ENCODE peak calls at places on chromosomes 5 and 9, in five cellular contexts. One of them, this sample, is unnamed.

GRCh38 chr9:87122947-87123685 is 175.8 kb upstream of the GAS1 start:
- DNase-seq in right lobe of liver: no peak
- DNase-seq in amniotic stem cell: peak; percentile 66
- DNase-seq in tibial nerve: no peak
- DNase-seq in NCI-H460: no peak
- DNase-seq in this sample: no peak

GRCh38 chr5:103744159-103744558 is 181.6 kb upstream of the NUDT12 start:
- DNase-seq in tibial nerve: no peak
- DNase-seq in NCI-H460: no peak
- DNase-seq in right lobe of liver: no peak
- DNase-seq in amniotic stem cell: peak; percentile 6
- DNase-seq in this sample: no peak

GRCh38 chr5:123450641-123451421 is 27.6 kb upstream of the CEP120 start:
- DNase-seq in tibial nerve: peak; percentile 46
- DNase-seq in amniotic stem cell: no peak
- DNase-seq in right lobe of liver: no peak
- DNase-seq in NCI-H460: no peak
- DNase-seq in this sample: no peak

GRCh38 chr5:78975035-78975434 is 10.1 kb downstream of the ARSB start:
- DNase-seq in tibial nerve: no peak
- DNase-seq in amniotic stem cell: no peak
- DNase-seq in right lobe of liver: no peak
- DNase-seq in NCI-H460: no peak
- DNase-seq in this sample: no peak

GRCh38 chr9:96853711-96854072 is 622 bp downstream of the ZNF782 start:
- DNase-seq in amniotic stem cell: no peak
- DNase-seq in right lobe of liver: no peak
- DNase-seq in NCI-H460: no peak
- DNase-seq in tibial nerve: no peak
- DNase-seq in this sample: no peak

GRCh38 chr5:149799119-149799623 is 69.1 kb downstream of the PPARGC1B start:
- DNase-seq in tibial nerve: peak; percentile 24
- DNase-seq in amniotic stem cell: peak; percentile 8
- DNase-seq in right lobe of liver: peak; percentile 64
- DNase-seq in NCI-H460: peak; percentile 47
- DNase-seq in this sample: peak; percentile 94

GRCh38 chr5:143606043-143606752 is 202.7 kb upstream of the NR3C1 start:
- DNase-seq in amniotic stem cell: no peak
- DNase-seq in tibial nerve: no peak
- DNase-seq in NCI-H460: no peak
- DNase-seq in right lobe of liver: no peak
- DNase-seq in this sample: peak; percentile 24

GRCh38 chr9:72554221-72554641 is 32.8 kb downstream of the TMC1 start:
- DNase-seq in right lobe of liver: no peak
- DNase-seq in tibial nerve: peak; percentile 32
- DNase-seq in amniotic stem cell: peak; percentile 95
- DNase-seq in NCI-H460: no peak
- DNase-seq in this sample: no peak

GRCh38 chr5:1515311-1515920 is 8.3 kb downstream of the LPCAT1 start:
- DNase-seq in tibial nerve: no peak
- DNase-seq in amniotic stem cell: no peak
- DNase-seq in NCI-H460: no peak
- DNase-seq in right lobe of liver: peak; percentile 45
- DNase-seq in this sample: no peak

GRCh38 chr5:139295692-139296091 is 2.2 kb downstream of the MATR3 start:
- DNase-seq in tibial nerve: no peak
- DNase-seq in amniotic stem cell: no peak
- DNase-seq in right lobe of liver: no peak
- DNase-seq in NCI-H460: no peak
- DNase-seq in this sample: peak; percentile 91

GRCh38 chr5:113574417-113574816 is 60.9 kb downstream of the YTHDC2 start:
- DNase-seq in right lobe of liver: no peak
- DNase-seq in NCI-H460: no peak
- DNase-seq in amniotic stem cell: no peak
- DNase-seq in tibial nerve: no peak
- DNase-seq in this sample: no peak

GRCh38 chr5:119074419-119074818 is 3.5 kb downstream of the DMXL1 start:
- DNase-seq in NCI-H460: no peak
- DNase-seq in right lobe of liver: no peak
- DNase-seq in amniotic stem cell: no peak
- DNase-seq in tibial nerve: no peak
- DNase-seq in this sample: no peak

GRCh38 chr5:143828710-143829109 is 16.7 kb downstream of the HMHB1 start:
- DNase-seq in right lobe of liver: no peak
- DNase-seq in amniotic stem cell: no peak
- DNase-seq in NCI-H460: no peak
- DNase-seq in tibial nerve: no peak
- DNase-seq in this sample: no peak

GRCh38 chr5:134005415-134006118 is 792 bp upstream of the VDAC1 start:
- DNase-seq in amniotic stem cell: no peak
- DNase-seq in tibial nerve: no peak
- DNase-seq in right lobe of liver: peak; percentile 57
- DNase-seq in NCI-H460: no peak
- DNase-seq in this sample: no peak

GRCh38 chr5:157747766-157748700 is 4.5 kb downstream of the LSM11 start:
- DNase-seq in NCI-H460: no peak
- DNase-seq in right lobe of liver: no peak
- DNase-seq in tibial nerve: no peak
- DNase-seq in amniotic stem cell: no peak
- DNase-seq in this sample: no peak

GRCh38 chr5:95781101-95781583 is 41.4 kb downstream of the GLRX start:
- DNase-seq in tibial nerve: peak; percentile 88
- DNase-seq in NCI-H460: peak; percentile 77
- DNase-seq in right lobe of liver: peak; percentile 82
- DNase-seq in amniotic stem cell: peak; percentile 48
- DNase-seq in this sample: peak; percentile 95

GRCh38 chr5:52915176-52915875 is 73.8 kb upstream of the ITGA2 start:
- DNase-seq in tibial nerve: peak; percentile 61
- DNase-seq in NCI-H460: peak; percentile 71
- DNase-seq in right lobe of liver: peak; percentile 61
- DNase-seq in amniotic stem cell: no peak
- DNase-seq in this sample: no peak

GRCh38 chr9:112771359-112772214 is 21.0 kb downstream of the SNX30 start:
- DNase-seq in tibial nerve: no peak
- DNase-seq in amniotic stem cell: no peak
- DNase-seq in NCI-H460: no peak
- DNase-seq in right lobe of liver: no peak
- DNase-seq in this sample: no peak

This sample was measured in esophagus muscularis mucosa.